ENCODE peak calls at places on chromosome 5, in five cellular contexts. Z, I, X, G and J are unnamed samples.

GRCh38 chr5:58200451-58200850 is 259.4 kb downstream of the PLK2 start:
- DNase-seq in Z (no peak), I (no peak), X (no peak), G (peak), J (no peak)

GRCh38 chr5:125978015-125978414 is 445.2 kb upstream of the GRAMD2B start:
- DNase-seq in Z (no peak), I (no peak), X (no peak), G (no peak), J (no peak)

GRCh38 chr5:151585970-151586369 is 5.2 kb downstream of the FAT2 start:
- DNase-seq in Z (no peak), I (peak), X (peak), G (peak), J (peak)

GRCh38 chr5:161566081-161566480 is 19.6 kb upstream of the GABRB2 start:
- DNase-seq in Z (no peak), I (no peak), X (no peak), G (no peak), J (no peak)

GRCh38 chr5:147510885-147511284 is 1.0 kb upstream of the DPYSL3 start:
- DNase-seq in Z (no peak), I (no peak), X (no peak), G (no peak), J (no peak)

GRCh38 chr5:86143837-86144236 is 473.9 kb upstream of the COX7C start:
- DNase-seq in Z (no peak), I (no peak), X (no peak), G (no peak), J (no peak)

GRCh38 chr5:158543539-158544387 is 556.0 kb downstream of the EBF1 start:
- DNase-seq in Z (no peak), I (no peak), X (no peak), G (peak), J (peak)

GRCh38 chr5:54007822-54008777 is 302.3 kb downstream of the ARL15 start:
- DNase-seq in Z (no peak), I (no peak), X (peak), G (no peak), J (peak)

GRCh38 chr5:62982348-62982747 is 403.7 kb downstream of the LRRC70 start:
- DNase-seq in Z (no peak), I (no peak), X (no peak), G (no peak), J (no peak)

GRCh38 chr5:138867011-138867410 is 8.1 kb downstream of the LRRTM2 start:
- DNase-seq in Z (no peak), I (no peak), X (no peak), G (no peak), J (no peak)

GRCh38 chr5:72921103-72921502 is 34.7 kb upstream of the FCHO2 start:
- DNase-seq in Z (no peak), I (no peak), X (no peak), G (no peak), J (no peak)

GRCh38 chr5:72925336-72926010 is 30.4 kb upstream of the FCHO2 start:
- DNase-seq in Z (no peak), I (no peak), X (no peak), G (no peak), J (no peak)

GRCh38 chr5:72921886-72922285 is 34.0 kb upstream of the FCHO2 start:
- DNase-seq in Z (no peak), I (no peak), X (no peak), G (no peak), J (no peak)

GRCh38 chr5:72917371-72917776 is 38.5 kb upstream of the FCHO2 start:
- DNase-seq in Z (no peak), I (no peak), X (no peak), G (no peak), J (no peak)

DNA sequence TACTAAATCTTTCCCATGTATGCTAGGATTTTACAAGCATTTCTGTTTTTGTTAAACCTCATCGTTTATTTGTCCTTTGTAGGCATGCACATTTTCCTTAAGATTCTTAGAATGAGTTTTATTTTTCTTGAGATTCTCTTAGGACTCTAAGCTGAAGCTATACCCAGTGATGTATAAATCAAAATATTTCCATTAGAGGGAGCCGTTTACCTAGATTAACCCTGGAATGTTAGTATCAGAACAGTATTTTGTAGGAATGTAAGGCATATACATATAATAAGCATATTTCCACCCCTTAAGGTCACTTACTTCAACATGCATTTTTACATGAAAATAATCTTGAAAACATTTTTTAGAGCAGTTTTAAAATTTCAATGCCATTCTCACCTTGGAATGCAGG is 35.2 kb upstream of the FCHO2 start:
- DNase-seq in Z (no peak), I (no peak), X (peak), G (peak), J (peak)
- TF ChIP-seq CTCF in Z (no peak), I (no peak), X (peak), G (peak), J (peak)

DNA sequence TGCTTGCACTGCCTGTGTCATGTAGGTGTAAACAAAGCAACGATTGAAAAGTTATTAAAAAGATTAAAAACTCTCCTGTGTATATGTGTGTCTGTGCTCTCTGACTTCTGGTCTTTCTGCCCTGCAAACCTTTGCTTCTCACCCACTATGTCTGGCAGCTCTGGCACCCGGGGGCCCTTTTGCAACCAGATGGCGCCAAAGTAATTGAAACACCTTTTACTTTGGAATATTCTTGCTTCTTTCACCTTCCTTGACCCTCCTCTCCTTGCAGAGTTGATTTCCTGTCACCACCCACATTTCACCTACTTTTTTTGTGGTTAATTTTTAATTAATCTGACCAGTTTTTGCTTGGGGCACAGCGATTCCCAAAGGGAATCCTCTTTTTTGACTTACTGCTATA is 275.5 kb downstream of the ARHGEF28 start:
- DNase-seq in Z (no peak), I (no peak), X (no peak), G (no peak), J (no peak)
- TF ChIP-seq CTCF in Z (no peak), I (no peak), X (no peak), G (no peak), J (peak)

DNA sequence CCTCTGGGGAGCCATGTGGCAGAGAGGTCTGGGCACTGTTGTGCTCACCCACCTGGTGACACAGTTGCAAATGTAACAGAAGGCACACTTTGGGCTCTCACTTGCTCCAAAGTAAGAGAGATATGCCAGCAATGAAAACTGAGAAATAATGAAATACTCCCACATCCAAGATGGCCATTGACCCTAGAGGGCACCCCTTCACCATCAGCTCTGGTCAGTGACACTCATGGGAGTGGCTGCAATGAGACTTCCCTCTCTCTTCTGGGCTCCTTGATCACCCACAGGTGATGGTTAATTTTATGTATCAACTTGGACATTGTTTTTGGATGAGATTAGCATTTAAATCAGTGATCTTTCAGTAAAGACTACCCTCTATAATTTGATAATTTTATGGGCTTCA is 248.4 kb downstream of the CDH12 start:
- DNase-seq in Z (no peak), I (no peak), X (no peak), G (no peak), J (no peak)
- TF ChIP-seq CTCF in Z (no peak), I (no peak), X (no peak), G (no peak), J (no peak)

GRCh38 chr5:77086611-77087483 is at the start of gene ZBED3:
- DNase-seq in Z (peak), I (peak), X (peak), G (peak), J (peak)
- TF ChIP-seq CTCF in Z (no peak), I (peak), X (no peak), G (peak), J (peak)

GRCh38 chr5:32465076-32465475 is 20.5 kb upstream of the ZFR start:
- DNase-seq in Z (no peak), I (no peak), X (no peak), G (no peak), J (no peak)
- TF ChIP-seq CTCF in Z (no peak), I (no peak), X (no peak), G (no peak), J (no peak)

GRCh38 chr5:154966081-154966841 is 25.4 kb downstream of the MRPL22 start:
- DNase-seq in Z (no peak), I (no peak), X (no peak), G (no peak), J (no peak)

GRCh38 chr5:154968953-154969352 is 28.1 kb downstream of the MRPL22 start:
- DNase-seq in Z (no peak), I (no peak), X (no peak), G (no peak), J (no peak)

GRCh38 chr5:154970759-154971158 is 29.9 kb downstream of the MRPL22 start:
- DNase-seq in Z (no peak), I (no peak), X (peak), G (peak), J (peak)

GRCh38 chr5:154971501-154971900 is 30.6 kb downstream of the MRPL22 start:
- DNase-seq in Z (no peak), I (no peak), X (no peak), G (peak), J (peak)

DNA sequence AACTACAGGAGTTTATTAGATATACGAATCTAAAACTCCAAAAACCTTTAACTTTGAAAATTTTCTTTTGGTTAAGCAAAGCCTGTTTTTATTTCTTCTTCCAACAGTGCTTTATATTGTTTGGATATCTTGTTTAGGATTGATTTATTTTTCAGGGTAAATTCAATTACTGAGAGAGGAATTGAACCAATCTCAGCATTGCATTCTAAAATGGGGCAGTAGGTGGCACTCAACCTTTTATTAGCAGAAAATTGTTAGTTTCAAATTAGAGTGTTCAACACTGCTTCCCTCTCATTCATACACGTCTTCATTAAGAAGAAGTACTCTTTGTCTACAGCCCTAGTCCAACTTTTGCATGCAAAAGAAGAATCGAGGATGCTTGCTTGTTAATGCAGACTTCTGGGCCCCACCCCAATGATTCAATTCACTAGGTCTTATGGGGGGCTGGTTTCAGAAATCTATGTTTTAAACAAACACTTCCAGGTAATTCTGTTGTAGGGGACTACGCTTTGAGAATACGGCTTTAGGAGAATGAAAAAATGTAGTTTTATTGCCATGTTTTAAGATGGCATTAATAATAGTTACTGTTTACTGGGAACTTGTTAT is 26.6 kb downstream of the MRPL22 start:
- DNase-seq in Z (no peak), I (no peak), X (no peak), G (no peak), J (peak)
- TF ChIP-seq CTCF in Z (peak), I (peak), X (peak), G (peak), J (peak)

DNA sequence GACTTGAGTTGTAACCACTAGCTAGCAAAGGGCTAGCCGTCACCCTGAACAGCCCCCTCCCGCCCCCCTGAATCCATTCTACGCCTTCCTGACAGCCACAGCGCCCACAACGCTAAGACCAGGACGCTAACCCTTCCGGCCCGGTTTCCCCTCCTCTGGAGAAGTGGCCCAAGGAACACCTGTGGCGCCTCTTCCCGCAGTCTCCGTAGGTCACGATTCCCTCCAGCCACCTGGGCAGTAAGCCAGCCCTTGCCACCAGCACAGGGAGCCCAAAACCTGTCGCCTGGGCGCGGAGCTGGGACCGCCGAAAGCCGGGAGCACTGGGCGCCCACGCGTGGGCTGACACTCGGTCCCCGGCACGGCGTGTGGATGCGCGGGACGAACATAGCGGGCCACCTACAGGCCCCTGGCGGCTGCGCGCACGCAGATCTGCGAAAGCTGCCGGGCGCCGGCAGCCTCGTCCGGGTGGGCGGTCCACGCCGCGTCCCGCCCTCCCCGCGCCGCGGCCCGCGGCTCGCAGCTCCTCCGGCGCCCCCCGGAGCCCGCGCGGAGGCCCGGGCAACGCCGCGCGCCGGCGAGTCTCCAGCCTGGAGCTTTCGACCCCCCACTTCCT is 596 bp downstream of the IRF1 start:
- DNase-seq in Z (peak), I (peak), X (no peak), G (peak), J (peak)
- TF ChIP-seq CTCF in Z (no peak), I (peak), X (no peak), G (peak), J (no peak)

DNA sequence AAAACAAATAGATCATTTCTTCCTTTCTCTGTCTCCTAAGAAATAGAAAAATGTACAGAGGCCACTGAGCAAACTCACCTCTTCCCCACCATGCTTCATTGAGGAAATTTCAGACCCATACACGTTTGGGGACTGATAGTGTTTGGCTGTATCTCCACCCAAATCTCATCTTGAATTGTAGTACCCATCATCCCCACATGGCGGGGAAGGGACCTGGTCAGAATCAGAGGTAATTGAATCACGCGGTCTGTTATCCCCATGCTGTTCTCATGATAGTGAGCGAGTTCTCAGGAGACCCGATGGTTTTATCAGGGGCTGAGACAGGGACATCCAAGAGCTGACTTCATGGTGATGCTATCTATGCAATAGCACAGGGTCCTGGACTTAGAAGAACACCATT is 1655.8 kb downstream of the MAT2B start:
- DNase-seq in Z (no peak), I (no peak), X (no peak), G (no peak), J (no peak)
- TF ChIP-seq CTCF in Z (peak), I (no peak), X (peak), G (no peak), J (peak)